ENCODE peak calls at places on chromosomes 4 and X, in five cellular contexts. R, G, F, Q and I are unnamed samples.

GRCh38 chr4:83556836-83557235 is 20.9 kb downstream of the GPAT3 start:
- DNase-seq in R (no peak), G (no peak), F (no peak), Q (no peak), I (no peak)

GRCh38 chrX:97074400-97074799 is 190.7 kb downstream of the RPA4 start:
- DNase-seq in R (no peak), G (no peak), F (no peak), Q (no peak), I (peak)

GRCh38 chr4:113153529-113154101 is 104.2 kb downstream of the ANK2 start:
- DNase-seq in R (no peak), G (peak), F (peak), Q (no peak), I (peak)

GRCh38 chr4:101102114-101102752 is 245.1 kb downstream of the PPP3CA start:
- DNase-seq in R (peak), G (peak), F (peak), Q (no peak), I (peak)

GRCh38 chr4:120415902-120416301 is 349.3 kb upstream of the MAD2L1 start:
- DNase-seq in R (no peak), G (no peak), F (no peak), Q (no peak), I (no peak)

GRCh38 chrX:126164689-126165400 is 1.2 kb downstream of the DCAF12L2 start:
- DNase-seq in R (peak), G (no peak), F (no peak), Q (no peak), I (no peak)

GRCh38 chrX:136030357-136031225 is 45.4 kb downstream of the SLC9A6 start:
- DNase-seq in R (no peak), G (peak), F (peak), Q (no peak), I (peak)

GRCh38 chrX:26918633-26919032 is 544.5 kb downstream of the PPP4R3C start:
- DNase-seq in R (peak), G (peak), F (peak), Q (no peak), I (peak)

GRCh38 chr4:54082168-54082567 is 17.8 kb upstream of the CHIC2 start:
- DNase-seq in R (no peak), G (peak), F (peak), Q (no peak), I (peak)

GRCh38 chrX:3548743-3549441 is 164.6 kb downstream of the PRKX start:
- DNase-seq in R (no peak), G (peak), F (peak), Q (no peak), I (peak)

GRCh38 chr4:24701683-24702082 is 93.7 kb upstream of the SOD3 start:
- DNase-seq in R (no peak), G (no peak), F (no peak), Q (no peak), I (no peak)
- TF ChIP-seq CTCF in R (no peak), G (no peak), F (no peak), Q (no peak), I (no peak)

GRCh38 chrX:140762061-140762460 is 52.5 kb downstream of the LINC00632 start:
- DNase-seq in R (peak), G (peak), F (peak), Q (peak), I (peak)

GRCh38 chrX:140766024-140766611 is 56.6 kb downstream of the LINC00632 start:
- DNase-seq in R (peak), G (peak), F (peak), Q (peak), I (peak)

GRCh38 chrX:140764401-140764919 is 54.9 kb downstream of the LINC00632 start:
- DNase-seq in R (peak), G (peak), F (peak), Q (no peak), I (peak)

GRCh38 chrX:140767646-140768045 is 58.1 kb downstream of the LINC00632 start:
- DNase-seq in R (no peak), G (no peak), F (peak), Q (no peak), I (peak)

DNA sequence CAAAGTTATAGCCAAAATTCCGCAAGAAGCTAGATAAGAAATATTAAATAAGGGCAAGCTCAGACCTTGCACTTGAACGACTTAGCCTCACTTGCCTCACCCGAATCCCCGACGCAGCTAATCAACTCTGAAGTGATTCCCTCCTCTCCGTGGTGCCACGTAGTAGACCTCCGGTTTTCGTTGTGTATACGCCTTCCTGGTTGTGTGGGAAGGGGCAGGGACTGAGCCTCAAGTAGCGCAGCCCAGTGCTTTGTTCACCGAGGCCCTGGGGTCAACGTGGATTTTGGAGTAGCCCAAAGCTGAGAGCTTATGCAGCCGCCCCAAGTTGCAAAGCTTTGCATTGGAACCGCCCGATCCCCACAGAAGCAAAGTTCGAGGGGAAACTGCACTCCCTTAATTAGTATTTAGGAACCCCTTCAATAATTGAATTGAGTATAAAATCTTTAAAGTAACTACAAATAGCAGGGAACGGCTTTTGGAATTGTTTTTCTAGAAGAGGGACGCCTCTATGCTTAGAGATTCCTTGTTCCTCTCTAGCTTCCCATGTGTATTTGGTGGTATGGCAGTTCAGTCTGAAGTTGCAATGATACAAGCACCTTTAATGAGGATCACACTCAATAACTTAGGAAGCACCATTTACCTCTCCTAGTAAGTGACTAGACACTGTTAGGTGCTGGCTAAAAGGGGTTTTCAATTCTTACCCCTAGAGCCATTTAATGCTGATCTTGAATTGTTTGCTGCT is 55.7 kb downstream of the LINC00632 start:
- DNase-seq in R (peak), G (peak), F (peak), Q (no peak), I (peak)
- H3K4me3 ChIP-seq in R (peak), G (peak), F (peak), Q (no peak), I (peak)

GRCh38 chr4:5809216-5809776 is 83.6 kb downstream of the CRMP1 start:
- DNase-seq in R (no peak), G (no peak), F (no peak), Q (no peak), I (no peak)
- TF ChIP-seq CTCF in R (no peak), G (no peak), F (no peak), Q (no peak), I (no peak)

GRCh38 chr4:87033902-87034301 is 99.1 kb downstream of the AFF1 start:
- DNase-seq in R (no peak), G (no peak), F (no peak), Q (no peak), I (no peak)
- H3K4me3 ChIP-seq in R (no peak), G (no peak), F (no peak), Q (no peak), I (no peak)

GRCh38 chr4:77023920-77024319 is 51.9 kb downstream of the CCNI start:
- DNase-seq in R (no peak), G (no peak), F (no peak), Q (no peak), I (no peak)

GRCh38 chr4:77021614-77022089 is 54.1 kb downstream of the CCNI start:
- DNase-seq in R (peak), G (peak), F (peak), Q (no peak), I (peak)

GRCh38 chr4:77020017-77020416 is 55.8 kb downstream of the CCNI start:
- DNase-seq in R (no peak), G (no peak), F (no peak), Q (no peak), I (peak)

GRCh38 chr4:77025643-77026321 is 50.0 kb downstream of the CCNI start:
- DNase-seq in R (no peak), G (peak), F (no peak), Q (no peak), I (peak)

DNA sequence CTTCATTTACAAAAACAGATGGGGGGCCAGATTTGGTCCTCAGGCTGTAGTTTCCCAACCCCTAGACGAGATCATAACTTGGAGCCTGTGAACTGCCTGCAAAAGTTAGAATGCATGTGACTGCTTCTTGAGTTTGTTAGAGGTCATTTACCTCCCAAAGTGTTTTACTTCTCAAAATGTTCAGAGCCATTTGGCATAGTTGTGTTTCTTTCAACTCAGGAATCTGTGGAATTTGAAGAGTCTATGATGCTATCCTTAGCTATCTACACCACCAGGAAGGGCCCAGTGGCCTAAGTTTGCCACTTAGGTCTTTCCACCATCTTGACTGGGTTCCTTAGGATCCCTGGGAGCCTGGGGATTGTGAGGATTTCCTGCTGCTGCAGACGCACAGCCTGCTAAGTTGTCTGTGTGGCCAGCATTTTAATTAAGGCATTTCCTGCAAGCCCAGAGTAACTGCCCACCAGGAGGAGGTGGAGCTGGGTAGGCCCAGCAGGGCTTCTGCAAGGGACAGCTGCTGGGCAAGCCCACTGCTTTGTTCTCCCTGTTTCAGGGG is 53.1 kb downstream of the CCNI start:
- DNase-seq in R (no peak), G (peak), F (peak), Q (no peak), I (peak)
- TF ChIP-seq CTCF in R (no peak), G (peak), F (no peak), Q (no peak), I (no peak)

DNA sequence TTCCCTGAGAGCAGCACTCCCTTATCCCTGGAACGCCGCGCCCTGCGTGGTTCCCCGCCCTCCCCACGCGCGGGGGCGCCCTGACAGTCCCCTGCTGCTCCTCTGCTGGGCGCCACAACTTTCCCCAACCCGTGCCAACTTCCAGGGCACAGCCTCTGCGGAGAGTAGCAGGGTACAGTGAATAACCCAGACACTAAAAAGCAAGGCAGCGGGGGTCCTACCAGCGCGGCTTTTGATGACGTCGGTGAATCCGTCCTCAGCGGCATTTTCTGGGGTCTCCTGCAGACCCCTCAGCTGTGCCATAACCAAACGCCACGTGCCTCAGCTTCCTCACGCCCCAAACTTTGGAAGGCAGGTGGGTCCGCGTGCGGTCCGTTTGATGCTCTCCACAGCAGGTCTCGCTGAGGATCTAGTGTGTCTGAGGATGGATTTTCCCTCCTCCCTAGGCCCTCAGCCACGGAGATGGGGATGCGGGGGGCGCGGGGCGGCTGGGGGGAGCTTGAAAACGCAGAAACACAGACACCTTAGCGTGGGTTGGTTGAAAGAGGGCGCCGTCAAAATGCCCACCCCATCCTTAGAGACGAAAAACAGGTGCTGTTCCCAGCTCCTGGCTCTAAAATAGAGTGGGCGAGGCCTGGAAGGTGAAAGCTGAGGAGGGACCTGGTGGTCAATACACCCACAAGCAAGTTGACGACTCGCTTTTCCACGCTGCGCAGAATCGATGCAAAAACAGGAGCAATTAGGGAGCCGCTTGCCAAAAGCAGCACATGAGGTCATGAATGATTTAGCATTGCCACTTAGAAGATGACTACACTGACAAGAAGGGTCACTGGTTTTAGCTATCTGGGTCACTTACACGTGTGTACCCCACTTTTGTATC is 405.6 kb downstream of the FAM47A start:
- DNase-seq in R (no peak), G (no peak), F (no peak), Q (no peak), I (no peak)
- H3K4me3 ChIP-seq in R (peak), G (no peak), F (no peak), Q (no peak), I (no peak)

DNA sequence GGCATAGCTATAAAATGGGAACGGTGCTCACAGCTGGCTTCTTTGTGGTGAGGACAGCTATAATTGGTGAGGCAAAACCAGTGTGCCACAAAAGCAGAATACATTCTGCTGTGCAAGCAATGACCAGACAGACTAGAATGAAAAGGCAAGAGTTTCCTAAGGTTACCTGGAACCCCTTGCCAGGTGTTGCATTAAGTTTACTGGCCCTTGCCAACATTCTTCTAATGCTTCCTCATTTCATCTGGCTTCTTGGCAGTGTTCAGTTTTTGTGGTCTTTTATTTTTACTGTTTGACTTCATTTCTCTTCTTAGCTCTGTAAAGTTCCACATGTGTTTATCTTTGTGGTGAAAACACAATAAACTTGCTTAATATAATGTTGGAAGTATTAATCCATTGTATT is 131.4 kb downstream of the PTTG2 start:
- DNase-seq in R (no peak), G (peak), F (no peak), Q (no peak), I (peak)
- TF ChIP-seq CTCF in R (no peak), G (no peak), F (no peak), Q (no peak), I (no peak)

GRCh38 chr4:2803624-2804448 is 11.0 kb downstream of the SH3BP2 start:
- DNase-seq in R (no peak), G (no peak), F (no peak), Q (no peak), I (no peak)

GRCh38 chr4:2802618-2803531 is 10.0 kb downstream of the SH3BP2 start:
- DNase-seq in R (no peak), G (no peak), F (no peak), Q (no peak), I (no peak)

GRCh38 chr4:2805712-2806391 is 13.0 kb downstream of the SH3BP2 start:
- DNase-seq in R (peak), G (no peak), F (peak), Q (peak), I (no peak)

GRCh38 chr4:2804973-2805501 is 12.2 kb downstream of the SH3BP2 start:
- DNase-seq in R (no peak), G (no peak), F (no peak), Q (no peak), I (no peak)

GRCh38 chr4:2804449-2804972 is 11.6 kb downstream of the SH3BP2 start:
- DNase-seq in R (no peak), G (no peak), F (no peak), Q (no peak), I (no peak)
- H3K4me3 ChIP-seq in R (no peak), G (no peak), F (no peak), Q (no peak), I (no peak)

GRCh38 chr4:153651961-153652784 is 31.9 kb upstream of the TLR2 start:
- DNase-seq in R (peak), G (peak), F (no peak), Q (no peak), I (peak)

GRCh38 chr4:153645183-153645582 is 38.9 kb upstream of the TLR2 start:
- DNase-seq in R (no peak), G (no peak), F (no peak), Q (no peak), I (no peak)

GRCh38 chr4:153651041-153651960 is 32.8 kb upstream of the TLR2 start:
- DNase-seq in R (peak), G (peak), F (no peak), Q (peak), I (peak)

GRCh38 chr4:153647975-153648374 is 36.1 kb upstream of the TLR2 start:
- DNase-seq in R (no peak), G (no peak), F (no peak), Q (no peak), I (no peak)

GRCh38 chr4:153649572-153649991 is 34.5 kb upstream of the TLR2 start:
- DNase-seq in R (no peak), G (peak), F (peak), Q (no peak), I (no peak)
- TF ChIP-seq CTCF in R (peak), G (peak), F (peak), Q (no peak), I (peak)